ENCODE peak calls at places on chromosome 17, in five cellular contexts. C is GM12878, D is K562, I is HCT116, V is SK-N-SH. R is an unnamed sample.

GRCh38 chr17:38428150-38428642 is at the start of gene ARHGAP23:
- DNase-seq in I (no peak), C (no peak), V (peak; percentile 96), D (peak; percentile 90), R (no peak)

GRCh38 chr17:19386974-19387920 is at the start of gene MFAP4:
- DNase-seq in D (no peak), V (peak; percentile 91), C (no peak), I (no peak), R (no peak)

GRCh38 chr17:44110823-44111633 is 12.4 kb downstream of the HDAC5 start:
- DNase-seq in V (peak; percentile 96), D (peak; percentile 96), I (no peak), C (peak; percentile 52), R (no peak)

GRCh38 chr17:61076649-61077048 is 323.0 kb upstream of the TBX2 start:
- DNase-seq in I (no peak), D (no peak), V (peak; percentile 55), C (no peak), R (no peak)

GRCh38 chr17:18159551-18160120 is 24.0 kb upstream of the ALKBH5 start:
- DNase-seq in I (no peak), V (no peak), D (no peak), C (no peak), R (no peak)

GRCh38 chr17:77753691-77754265 is 204.7 kb upstream of the TNRC6C start:
- DNase-seq in I (no peak), D (no peak), C (no peak), V (no peak), R (no peak)

GRCh38 chr17:83143817-83144231 is 64.4 kb downstream of the METRNL start:
- DNase-seq in V (no peak), D (no peak), I (no peak), C (no peak), R (no peak)

GRCh38 chr17:70375406-70375805 is 206.1 kb downstream of the KCNJ2 start:
- DNase-seq in C (no peak), I (no peak), D (no peak), V (no peak), R (no peak)

GRCh38 chr17:81256616-81257015 is 17.5 kb downstream of the NDUFAF8 start:
- DNase-seq in I (no peak), C (no peak), V (no peak), D (no peak), R (no peak)

GRCh38 chr17:71187145-71187878 is 933.5 kb upstream of the SOX9 start:
- DNase-seq in D (no peak), V (no peak), I (no peak), C (no peak), R (no peak)

GRCh38 chr17:46727572-46728348 is 90.7 kb downstream of the WNT3 start:
- DNase-seq in V (no peak), D (no peak), C (no peak), I (no peak), R (no peak)

GRCh38 chr17:5194346-5194745 is 2.7 kb upstream of the ZNF594 start:
- DNase-seq in V (no peak), D (no peak), C (no peak), I (no peak), R (no peak)

GRCh38 chr17:17693253-17693954 is 12.1 kb downstream of the RAI1 start:
- DNase-seq in V (peak; percentile 78), C (no peak), I (no peak), D (no peak), R (no peak)

GRCh38 chr17:16398270-16399267 is 16.8 kb upstream of the TRPV2 start:
- DNase-seq in D (peak; percentile 53), V (peak; percentile 61), I (no peak), C (peak; percentile 35), R (no peak)

GRCh38 chr17:80105762-80106161 is 4.4 kb downstream of the GAA start:
- DNase-seq in C (no peak), D (peak; percentile 59), V (peak; percentile 56), I (no peak), R (no peak)

GRCh38 chr17:69198238-69198637 is 30.4 kb downstream of the ABCA10 start:
- DNase-seq in D (no peak), C (no peak), V (no peak), I (no peak), R (no peak)

GRCh38 chr17:1754430-1755112 is 7.3 kb upstream of the SERPINF1 start:
- DNase-seq in V (peak; percentile 52), D (no peak), I (no peak), C (no peak), R (no peak)

GRCh38 chr17:74018116-74018515 is 185.4 kb upstream of the RPL38 start:
- DNase-seq in C (no peak), V (no peak), D (no peak), I (no peak), R (no peak)

GRCh38 chr17:39304188-39304587 is 78.4 kb upstream of the STAC2 start:
- DNase-seq in V (no peak), D (no peak), I (no peak), C (no peak), R (no peak)

GRCh38 chr17:76866774-76867577 is 1.2 kb upstream of the MGAT5B start:
- DNase-seq in I (no peak), V (no peak), D (no peak), C (no peak), R (no peak)

GRCh38 chr17:63911657-63912100 is 621 bp upstream of the CSHL1 start:
- DNase-seq in D (peak; percentile 79), I (peak; percentile 16), V (peak; percentile 88), C (no peak), R (no peak)

GRCh38 chr17:57622886-57623433 is 122.1 kb downstream of the CCDC182 start:
- DNase-seq in V (peak; percentile 82), D (no peak), I (no peak), C (peak; percentile 34), R (no peak)

GRCh38 chr17:64230551-64231408 is 32.3 kb downstream of the TEX2 start:
- DNase-seq in C (no peak), I (no peak), D (no peak), V (no peak), R (no peak)

GRCh38 chr17:63435681-63436522 is 10.2 kb downstream of the CYB561 start:
- DNase-seq in I (no peak), D (peak; percentile 53), V (peak; percentile 45), C (no peak), R (no peak)

GRCh38 chr17:73782231-73782630 is 138.0 kb upstream of the SDK2 start:
- DNase-seq in V (no peak), D (no peak), C (no peak), I (no peak), R (no peak)

GRCh38 chr17:31318298-31319190 is 2.9 kb downstream of the EVI2A start:
- DNase-seq in C (peak; percentile 63), V (no peak), I (no peak), D (no peak), R (no peak)

GRCh38 chr17:43740541-43740940 is 18.1 kb downstream of the SOST start:
- DNase-seq in V (no peak), I (no peak), C (no peak), D (no peak), R (no peak)

GRCh38 chr17:1942066-1942365 is 83.1 kb downstream of the RTN4RL1 start:
- DNase-seq in I (no peak), C (no peak), D (no peak), V (no peak), R (no peak)

GRCh38 chr17:45828171-45829133 is 16.2 kb upstream of the SPPL2C start:
- DNase-seq in D (no peak), I (no peak), V (peak; percentile 77), C (no peak), R (no peak)

GRCh38 chr17:27389542-27390140 is 66.6 kb upstream of the KSR1 start:
- DNase-seq in D (no peak), I (no peak), V (no peak), C (no peak), R (no peak)

GRCh38 chr17:81428121-81428515 is 32.9 kb downstream of the BAHCC1 start:
- DNase-seq in C (no peak), D (no peak), V (peak; percentile 88), I (no peak), R (no peak)

GRCh38 chr17:74185786-74186185 is 17.7 kb upstream of the RPL38 start:
- DNase-seq in C (no peak), I (no peak), D (no peak), V (no peak), R (no peak)

GRCh38 chr17:49910094-49910857 is 58.7 kb upstream of the DLX4 start:
- DNase-seq in I (no peak), C (no peak), V (peak; percentile 73), D (peak; percentile 35), R (no peak)
- TF ChIP-seq YY1 in I (no peak), C (no peak), V (no peak), D (no peak), R (no peak)

DNA sequence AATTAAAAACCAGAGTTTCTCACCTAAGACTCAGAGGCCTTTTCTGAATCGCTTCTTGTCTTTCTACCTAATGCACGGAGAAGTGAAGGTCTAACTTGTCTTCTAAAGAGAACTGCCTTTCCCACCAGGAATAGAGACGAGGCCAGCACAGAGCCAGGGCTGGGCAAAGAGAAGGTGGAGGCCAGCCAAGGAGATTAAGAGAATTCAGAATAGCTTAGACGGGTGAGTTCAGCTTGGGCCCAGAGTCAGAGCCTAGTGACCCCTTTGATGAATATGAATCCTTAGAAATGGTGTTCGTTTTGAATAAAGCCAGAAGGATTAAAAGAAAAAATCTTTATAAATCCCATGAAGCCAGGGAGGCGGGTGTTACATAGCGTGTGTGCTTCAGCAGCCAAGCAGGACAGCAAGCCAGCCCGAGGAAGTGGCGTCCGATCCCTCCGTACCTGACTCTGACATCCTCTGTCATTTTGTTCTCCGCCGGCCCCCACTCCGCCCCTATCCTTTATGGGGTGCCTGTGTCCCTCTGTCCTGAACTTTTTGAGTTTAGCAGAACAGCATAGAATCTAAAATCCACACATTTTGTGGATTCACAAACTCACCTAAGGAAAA is 7.4 kb downstream of the GSG1L2 start:
- DNase-seq in D (no peak), V (no peak), C (no peak), I (no peak), R (no peak)
- H3K4me1 ChIP-seq in D (no peaks in the 10 kb centered on the region), V (no peaks in the 10 kb centered on the region), C (no peaks in the 10 kb centered on the region), I (peaks cover 7% of the 10 kb centered on the region), R (no peaks in the 10 kb centered on the region)

GRCh38 chr17:7929158-7930029 is at the start of gene KCNAB3:
- DNase-seq in D (peak; percentile 20), V (peak; percentile 92), I (no peak), C (no peak), R (no peak)
- TF ChIP-seq YY1 in D (no peak), V (no peak), I (no peak), C (no peak), R (no peak)

GRCh38 chr17:78979780-78980623 is at the start of gene LGALS3BP:
- DNase-seq in D (no peak), I (peak; percentile 70), V (peak; percentile 97), C (no peak), R (no peak)

GRCh38 chr17:78976907-78977680 is 2.6 kb downstream of the LGALS3BP start:
- DNase-seq in V (no peak), I (no peak), C (no peak), D (no peak), R (no peak)

GRCh38 chr17:78974635-78975591 is 4.8 kb downstream of the LGALS3BP start:
- DNase-seq in I (peak; percentile 67), D (no peak), C (no peak), V (no peak), R (no peak)

GRCh38 chr17:78977992-78978973 is 1.4 kb downstream of the LGALS3BP start:
- DNase-seq in I (no peak), V (peak; percentile 78), D (no peak), C (no peak), R (no peak)

GRCh38 chr17:78977681-78977943 is 2.1 kb downstream of the LGALS3BP start:
- DNase-seq in C (no peak), I (no peak), D (no peak), V (no peak), R (no peak)
- H3K4me1 ChIP-seq in C (no peaks in the 10 kb centered on the region), I (peaks cover 57% of the 10 kb centered on the region), D (no peaks in the 10 kb centered on the region), V (peaks cover 63% of the 10 kb centered on the region), R (peaks cover 56% of the 10 kb centered on the region)

GRCh38 chr17:41627316-41628072 is 3.1 kb upstream of the KRT17 start:
- DNase-seq in D (no peak), C (no peak), I (no peak), V (no peak), R (no peak)
- TF ChIP-seq YY1 in D (no peak), C (no peak), I (no peak), V (no peak), R (no peak)

R was measured in NT2/D1.